ENCODE peak calls at places on chromosomes 1 and 21, in six cellular contexts. A is COLO829; H is fibroblast of the aortic adventitia; W is activated naive CD4-positive, alpha-beta T cell treated with anti-CD3 and anti-CD28 coated beads, Interleukin-2, amount 10 ng/mL, durations not matched to agents 7 days and 5 days; Y is GM23248; M is D341Med. O is an unnamed sample.

GRCh38 chr1:69388044-69388443 is 179.7 kb upstream of the LRRC7 start:
- DNase-seq in Y (no peak), A (no peak), H (no peak), W (no peak), M (no peak), O (no peak)

GRCh38 chr1:29202053-29202452 is 20.4 kb upstream of the SRSF4 start:
- DNase-seq in A (no peak), H (no peak), W (no peak), Y (peak), M (no peak), O (no peak)

GRCh38 chr1:218347316-218347712 is 2.2 kb downstream of the TGFB2 start:
- DNase-seq in W (no peak), Y (peak), H (peak), A (no peak), M (no peak), O (no peak)

GRCh38 chr21:45073301-45074047 is 906 bp upstream of the ADARB1 start:
- DNase-seq in A (no peak), M (no peak), H (peak), W (peak), Y (no peak), O (peak)

GRCh38 chr1:163410073-163410522 is 88.3 kb downstream of the NUF2 start:
- DNase-seq in A (peak), W (peak), Y (peak), M (peak), H (peak), O (peak)

GRCh38 chr1:206736878-206737728 is 33.5 kb upstream of the IL19 start:
- DNase-seq in M (no peak), H (no peak), A (no peak), Y (no peak), W (peak), O (peak)

GRCh38 chr1:62774971-62775578 is 8.9 kb upstream of the ATG4C start:
- DNase-seq in Y (no peak), W (no peak), H (no peak), M (no peak), A (no peak), O (no peak)

GRCh38 chr21:34700605-34701004 is 31.8 kb downstream of the CLIC6 start:
- DNase-seq in H (no peak), A (no peak), Y (no peak), W (no peak), M (no peak), O (no peak)

GRCh38 chr1:168360622-168361021 is 79.9 kb downstream of the TBX19 start:
- DNase-seq in Y (peak), W (no peak), M (peak), A (no peak), H (peak), O (no peak)

GRCh38 chr1:112529301-112529700 is 20.5 kb downstream of the WNT2B start:
- DNase-seq in Y (no peak), M (no peak), W (no peak), H (no peak), A (no peak), O (no peak)

GRCh38 chr1:201346337-201346939 is 31.0 kb downstream of the TNNT2 start:
- DNase-seq in Y (peak), H (peak), M (peak), W (no peak), A (peak), O (peak)

GRCh38 chr1:160267284-160267991 is 5.1 kb upstream of the DCAF8 start:
- DNase-seq in H (no peak), A (no peak), W (no peak), M (no peak), Y (no peak), O (peak)

GRCh38 chr1:67840449-67840848 is 7.2 kb upstream of the GNG12 start:
- DNase-seq in Y (peak), H (peak), W (no peak), M (no peak), A (no peak), O (no peak)

GRCh38 chr1:210541680-210542358 is 213.1 kb downstream of the HHAT start:
- DNase-seq in A (no peak), Y (no peak), W (no peak), M (no peak), H (no peak), O (no peak)

GRCh38 chr1:116096013-116096618 is 15.1 kb upstream of the MAB21L3 start:
- DNase-seq in A (no peak), W (no peak), Y (no peak), H (no peak), M (no peak), O (no peak)

O was measured in WERI-Rb-1.